ENCODE peak calls at places on chromosomes 11 and 22, in nine cellular contexts. One of them, this sample, is unnamed.

GRCh38 chr11:123180574-123180973 is 14.5 kb downstream of the CLMP start:
- DNase-seq in brain microvascular endothelial cell: no peak
- DNase-seq in activated CD8-positive, alpha-beta memory T cell treated with anti-CD3 and anti-CD28 coated beads, Interleukin-2, amount 50 U/mL, for 4 hours: no peak
- DNase-seq in activated T-cell treated with anti-CD3 and anti-CD28 coated beads for 1 hour: no peak
- DNase-seq in activated CD4-positive, alpha-beta T cell treated with anti-CD3 and anti-CD28 coated beads, Interleukin-2, amount 50 U/mL, for 24 hours: no peak
- DNase-seq in amygdala: no peak
- DNase-seq in M059J: peak
- DNase-seq in left ventricle myocardium inferior: no peak
- DNase-seq in NCI-H510A treated with DMSO at 0.1 percent for 48 hours: no peak
- DNase-seq in this sample: no peak

GRCh38 chr22:30591191-30591587 is 521 bp downstream of the PES1 start:
- DNase-seq in amygdala: no peak
- DNase-seq in activated CD8-positive, alpha-beta memory T cell treated with anti-CD3 and anti-CD28 coated beads, Interleukin-2, amount 50 U/mL, for 4 hours: no peak
- DNase-seq in NCI-H510A treated with DMSO at 0.1 percent for 48 hours: no peak
- DNase-seq in left ventricle myocardium inferior: no peak
- DNase-seq in M059J: peak
- DNase-seq in activated T-cell treated with anti-CD3 and anti-CD28 coated beads for 1 hour: no peak
- DNase-seq in activated CD4-positive, alpha-beta T cell treated with anti-CD3 and anti-CD28 coated beads, Interleukin-2, amount 50 U/mL, for 24 hours: no peak
- DNase-seq in brain microvascular endothelial cell: peak
- DNase-seq in this sample: no peak

GRCh38 chr11:87173185-87174039 is 135.7 kb downstream of the TMEM135 start:
- DNase-seq in activated CD8-positive, alpha-beta memory T cell treated with anti-CD3 and anti-CD28 coated beads, Interleukin-2, amount 50 U/mL, for 4 hours: no peak
- DNase-seq in NCI-H510A treated with DMSO at 0.1 percent for 48 hours: peak
- DNase-seq in M059J: peak
- DNase-seq in left ventricle myocardium inferior: no peak
- DNase-seq in activated T-cell treated with anti-CD3 and anti-CD28 coated beads for 1 hour: no peak
- DNase-seq in amygdala: no peak
- DNase-seq in brain microvascular endothelial cell: peak
- DNase-seq in activated CD4-positive, alpha-beta T cell treated with anti-CD3 and anti-CD28 coated beads, Interleukin-2, amount 50 U/mL, for 24 hours: no peak
- DNase-seq in this sample: peak

GRCh38 chr11:114478768-114479167 is 39.5 kb downstream of the REXO2 start:
- DNase-seq in left ventricle myocardium inferior: no peak
- DNase-seq in M059J: peak
- DNase-seq in brain microvascular endothelial cell: no peak
- DNase-seq in activated CD4-positive, alpha-beta T cell treated with anti-CD3 and anti-CD28 coated beads, Interleukin-2, amount 50 U/mL, for 24 hours: no peak
- DNase-seq in NCI-H510A treated with DMSO at 0.1 percent for 48 hours: no peak
- DNase-seq in activated CD8-positive, alpha-beta memory T cell treated with anti-CD3 and anti-CD28 coated beads, Interleukin-2, amount 50 U/mL, for 4 hours: no peak
- DNase-seq in activated T-cell treated with anti-CD3 and anti-CD28 coated beads for 1 hour: no peak
- DNase-seq in amygdala: no peak
- DNase-seq in this sample: no peak

GRCh38 chr11:44250421-44250820 is 59.5 kb downstream of the ALX4 start:
- DNase-seq in NCI-H510A treated with DMSO at 0.1 percent for 48 hours: no peak
- DNase-seq in activated CD8-positive, alpha-beta memory T cell treated with anti-CD3 and anti-CD28 coated beads, Interleukin-2, amount 50 U/mL, for 4 hours: no peak
- DNase-seq in brain microvascular endothelial cell: no peak
- DNase-seq in left ventricle myocardium inferior: no peak
- DNase-seq in activated T-cell treated with anti-CD3 and anti-CD28 coated beads for 1 hour: no peak
- DNase-seq in M059J: no peak
- DNase-seq in amygdala: no peak
- DNase-seq in activated CD4-positive, alpha-beta T cell treated with anti-CD3 and anti-CD28 coated beads, Interleukin-2, amount 50 U/mL, for 24 hours: no peak
- DNase-seq in this sample: no peak

GRCh38 chr11:75869661-75870455 is 54.8 kb downstream of the UVRAG start:
- DNase-seq in activated T-cell treated with anti-CD3 and anti-CD28 coated beads for 1 hour: no peak
- DNase-seq in M059J: no peak
- DNase-seq in left ventricle myocardium inferior: no peak
- DNase-seq in NCI-H510A treated with DMSO at 0.1 percent for 48 hours: no peak
- DNase-seq in activated CD8-positive, alpha-beta memory T cell treated with anti-CD3 and anti-CD28 coated beads, Interleukin-2, amount 50 U/mL, for 4 hours: no peak
- DNase-seq in brain microvascular endothelial cell: no peak
- DNase-seq in activated CD4-positive, alpha-beta T cell treated with anti-CD3 and anti-CD28 coated beads, Interleukin-2, amount 50 U/mL, for 24 hours: no peak
- DNase-seq in amygdala: no peak
- DNase-seq in this sample: no peak

GRCh38 chr11:67576742-67577475 is 6.7 kb upstream of the GSTP1 start:
- DNase-seq in amygdala: no peak
- DNase-seq in left ventricle myocardium inferior: no peak
- DNase-seq in activated CD4-positive, alpha-beta T cell treated with anti-CD3 and anti-CD28 coated beads, Interleukin-2, amount 50 U/mL, for 24 hours: no peak
- DNase-seq in activated CD8-positive, alpha-beta memory T cell treated with anti-CD3 and anti-CD28 coated beads, Interleukin-2, amount 50 U/mL, for 4 hours: no peak
- DNase-seq in activated T-cell treated with anti-CD3 and anti-CD28 coated beads for 1 hour: no peak
- DNase-seq in brain microvascular endothelial cell: no peak
- DNase-seq in M059J: no peak
- DNase-seq in NCI-H510A treated with DMSO at 0.1 percent for 48 hours: no peak
- DNase-seq in this sample: no peak

GRCh38 chr11:122709042-122709760 is 53.7 kb downstream of the UBASH3B start:
- DNase-seq in amygdala: no peak
- DNase-seq in M059J: peak
- DNase-seq in activated CD8-positive, alpha-beta memory T cell treated with anti-CD3 and anti-CD28 coated beads, Interleukin-2, amount 50 U/mL, for 4 hours: no peak
- DNase-seq in brain microvascular endothelial cell: peak
- DNase-seq in NCI-H510A treated with DMSO at 0.1 percent for 48 hours: no peak
- DNase-seq in activated CD4-positive, alpha-beta T cell treated with anti-CD3 and anti-CD28 coated beads, Interleukin-2, amount 50 U/mL, for 24 hours: no peak
- DNase-seq in left ventricle myocardium inferior: no peak
- DNase-seq in activated T-cell treated with anti-CD3 and anti-CD28 coated beads for 1 hour: no peak
- DNase-seq in this sample: no peak

GRCh38 chr11:112235750-112236390 is 9.6 kb downstream of the PTS start:
- DNase-seq in amygdala: no peak
- DNase-seq in M059J: no peak
- DNase-seq in activated CD4-positive, alpha-beta T cell treated with anti-CD3 and anti-CD28 coated beads, Interleukin-2, amount 50 U/mL, for 24 hours: no peak
- DNase-seq in activated T-cell treated with anti-CD3 and anti-CD28 coated beads for 1 hour: no peak
- DNase-seq in brain microvascular endothelial cell: no peak
- DNase-seq in activated CD8-positive, alpha-beta memory T cell treated with anti-CD3 and anti-CD28 coated beads, Interleukin-2, amount 50 U/mL, for 4 hours: no peak
- DNase-seq in NCI-H510A treated with DMSO at 0.1 percent for 48 hours: no peak
- DNase-seq in left ventricle myocardium inferior: no peak
- DNase-seq in this sample: no peak

GRCh38 chr22:37220543-37220968 is 8.3 kb upstream of the SSTR3 start:
- DNase-seq in brain microvascular endothelial cell: no peak
- DNase-seq in activated T-cell treated with anti-CD3 and anti-CD28 coated beads for 1 hour: no peak
- DNase-seq in activated CD8-positive, alpha-beta memory T cell treated with anti-CD3 and anti-CD28 coated beads, Interleukin-2, amount 50 U/mL, for 4 hours: no peak
- DNase-seq in activated CD4-positive, alpha-beta T cell treated with anti-CD3 and anti-CD28 coated beads, Interleukin-2, amount 50 U/mL, for 24 hours: no peak
- DNase-seq in M059J: no peak
- DNase-seq in left ventricle myocardium inferior: no peak
- DNase-seq in amygdala: no peak
- DNase-seq in NCI-H510A treated with DMSO at 0.1 percent for 48 hours: no peak
- DNase-seq in this sample: no peak

GRCh38 chr22:20581503-20582170 is 74.2 kb downstream of the MED15 start:
- DNase-seq in left ventricle myocardium inferior: peak
- DNase-seq in brain microvascular endothelial cell: no peak
- DNase-seq in activated CD8-positive, alpha-beta memory T cell treated with anti-CD3 and anti-CD28 coated beads, Interleukin-2, amount 50 U/mL, for 4 hours: no peak
- DNase-seq in M059J: no peak
- DNase-seq in activated CD4-positive, alpha-beta T cell treated with anti-CD3 and anti-CD28 coated beads, Interleukin-2, amount 50 U/mL, for 24 hours: no peak
- DNase-seq in NCI-H510A treated with DMSO at 0.1 percent for 48 hours: no peak
- DNase-seq in amygdala: no peak
- DNase-seq in activated T-cell treated with anti-CD3 and anti-CD28 coated beads for 1 hour: no peak
- DNase-seq in this sample: no peak

GRCh38 chr11:69008774-69009440 is 4.1 kb downstream of the MRGPRF start:
- DNase-seq in activated CD8-positive, alpha-beta memory T cell treated with anti-CD3 and anti-CD28 coated beads, Interleukin-2, amount 50 U/mL, for 4 hours: peak
- DNase-seq in left ventricle myocardium inferior: peak
- DNase-seq in activated T-cell treated with anti-CD3 and anti-CD28 coated beads for 1 hour: no peak
- DNase-seq in amygdala: no peak
- DNase-seq in M059J: peak
- DNase-seq in activated CD4-positive, alpha-beta T cell treated with anti-CD3 and anti-CD28 coated beads, Interleukin-2, amount 50 U/mL, for 24 hours: no peak
- DNase-seq in brain microvascular endothelial cell: peak
- DNase-seq in NCI-H510A treated with DMSO at 0.1 percent for 48 hours: no peak
- DNase-seq in this sample: no peak

GRCh38 chr11:113234888-113235287 is 79.5 kb upstream of the TTC12 start:
- DNase-seq in activated CD4-positive, alpha-beta T cell treated with anti-CD3 and anti-CD28 coated beads, Interleukin-2, amount 50 U/mL, for 24 hours: no peak
- DNase-seq in brain microvascular endothelial cell: no peak
- DNase-seq in activated T-cell treated with anti-CD3 and anti-CD28 coated beads for 1 hour: no peak
- DNase-seq in NCI-H510A treated with DMSO at 0.1 percent for 48 hours: no peak
- DNase-seq in amygdala: peak
- DNase-seq in M059J: no peak
- DNase-seq in left ventricle myocardium inferior: no peak
- DNase-seq in activated CD8-positive, alpha-beta memory T cell treated with anti-CD3 and anti-CD28 coated beads, Interleukin-2, amount 50 U/mL, for 4 hours: no peak
- DNase-seq in this sample: no peak

GRCh38 chr11:13073119-13073981 is 64.2 kb downstream of the RASSF10 start:
- DNase-seq in activated CD8-positive, alpha-beta memory T cell treated with anti-CD3 and anti-CD28 coated beads, Interleukin-2, amount 50 U/mL, for 4 hours: no peak
- DNase-seq in amygdala: no peak
- DNase-seq in NCI-H510A treated with DMSO at 0.1 percent for 48 hours: no peak
- DNase-seq in left ventricle myocardium inferior: no peak
- DNase-seq in activated CD4-positive, alpha-beta T cell treated with anti-CD3 and anti-CD28 coated beads, Interleukin-2, amount 50 U/mL, for 24 hours: no peak
- DNase-seq in M059J: peak
- DNase-seq in activated T-cell treated with anti-CD3 and anti-CD28 coated beads for 1 hour: no peak
- DNase-seq in brain microvascular endothelial cell: peak
- DNase-seq in this sample: no peak

GRCh38 chr11:11843233-11843632 is 1.5 kb downstream of the USP47 start:
- DNase-seq in activated CD8-positive, alpha-beta memory T cell treated with anti-CD3 and anti-CD28 coated beads, Interleukin-2, amount 50 U/mL, for 4 hours: no peak
- DNase-seq in M059J: peak
- DNase-seq in left ventricle myocardium inferior: no peak
- DNase-seq in activated T-cell treated with anti-CD3 and anti-CD28 coated beads for 1 hour: no peak
- DNase-seq in NCI-H510A treated with DMSO at 0.1 percent for 48 hours: peak
- DNase-seq in amygdala: no peak
- DNase-seq in brain microvascular endothelial cell: peak
- DNase-seq in activated CD4-positive, alpha-beta T cell treated with anti-CD3 and anti-CD28 coated beads, Interleukin-2, amount 50 U/mL, for 24 hours: peak
- DNase-seq in this sample: no peak

GRCh38 chr22:40193429-40194421 is 16.0 kb downstream of the TNRC6B start:
- DNase-seq in M059J: no peak
- DNase-seq in activated CD4-positive, alpha-beta T cell treated with anti-CD3 and anti-CD28 coated beads, Interleukin-2, amount 50 U/mL, for 24 hours: no peak
- DNase-seq in left ventricle myocardium inferior: no peak
- DNase-seq in amygdala: no peak
- DNase-seq in activated T-cell treated with anti-CD3 and anti-CD28 coated beads for 1 hour: no peak
- DNase-seq in activated CD8-positive, alpha-beta memory T cell treated with anti-CD3 and anti-CD28 coated beads, Interleukin-2, amount 50 U/mL, for 4 hours: no peak
- DNase-seq in brain microvascular endothelial cell: no peak
- DNase-seq in NCI-H510A treated with DMSO at 0.1 percent for 48 hours: no peak
- DNase-seq in this sample: no peak

GRCh38 chr11:96307748-96308133 is 35.3 kb downstream of the MAML2 start:
- DNase-seq in brain microvascular endothelial cell: peak
- DNase-seq in amygdala: no peak
- DNase-seq in activated T-cell treated with anti-CD3 and anti-CD28 coated beads for 1 hour: no peak
- DNase-seq in left ventricle myocardium inferior: no peak
- DNase-seq in activated CD8-positive, alpha-beta memory T cell treated with anti-CD3 and anti-CD28 coated beads, Interleukin-2, amount 50 U/mL, for 4 hours: no peak
- DNase-seq in activated CD4-positive, alpha-beta T cell treated with anti-CD3 and anti-CD28 coated beads, Interleukin-2, amount 50 U/mL, for 24 hours: no peak
- DNase-seq in NCI-H510A treated with DMSO at 0.1 percent for 48 hours: no peak
- DNase-seq in M059J: peak
- DNase-seq in this sample: no peak

GRCh38 chr22:47030881-47031627 is 268.6 kb downstream of the TBC1D22A start:
- DNase-seq in amygdala: no peak
- DNase-seq in activated CD4-positive, alpha-beta T cell treated with anti-CD3 and anti-CD28 coated beads, Interleukin-2, amount 50 U/mL, for 24 hours: no peak
- DNase-seq in activated T-cell treated with anti-CD3 and anti-CD28 coated beads for 1 hour: no peak
- DNase-seq in M059J: no peak
- DNase-seq in brain microvascular endothelial cell: no peak
- DNase-seq in activated CD8-positive, alpha-beta memory T cell treated with anti-CD3 and anti-CD28 coated beads, Interleukin-2, amount 50 U/mL, for 4 hours: no peak
- DNase-seq in left ventricle myocardium inferior: peak
- DNase-seq in NCI-H510A treated with DMSO at 0.1 percent for 48 hours: no peak
- DNase-seq in this sample: no peak

GRCh38 chr11:75334976-75335375 is 16.5 kb downstream of the ARRB1 start:
- DNase-seq in left ventricle myocardium inferior: no peak
- DNase-seq in activated T-cell treated with anti-CD3 and anti-CD28 coated beads for 1 hour: no peak
- DNase-seq in NCI-H510A treated with DMSO at 0.1 percent for 48 hours: no peak
- DNase-seq in M059J: no peak
- DNase-seq in brain microvascular endothelial cell: no peak
- DNase-seq in activated CD4-positive, alpha-beta T cell treated with anti-CD3 and anti-CD28 coated beads, Interleukin-2, amount 50 U/mL, for 24 hours: no peak
- DNase-seq in activated CD8-positive, alpha-beta memory T cell treated with anti-CD3 and anti-CD28 coated beads, Interleukin-2, amount 50 U/mL, for 4 hours: no peak
- DNase-seq in amygdala: no peak
- DNase-seq in this sample: no peak

GRCh38 chr11:86453290-86454030 is 78.8 kb downstream of the CCDC81 start:
- DNase-seq in activated T-cell treated with anti-CD3 and anti-CD28 coated beads for 1 hour: no peak
- DNase-seq in M059J: no peak
- DNase-seq in activated CD4-positive, alpha-beta T cell treated with anti-CD3 and anti-CD28 coated beads, Interleukin-2, amount 50 U/mL, for 24 hours: no peak
- DNase-seq in amygdala: no peak
- DNase-seq in activated CD8-positive, alpha-beta memory T cell treated with anti-CD3 and anti-CD28 coated beads, Interleukin-2, amount 50 U/mL, for 4 hours: no peak
- DNase-seq in brain microvascular endothelial cell: no peak
- DNase-seq in NCI-H510A treated with DMSO at 0.1 percent for 48 hours: no peak
- DNase-seq in left ventricle myocardium inferior: no peak
- DNase-seq in this sample: no peak

GRCh38 chr11:64525711-64526110 is 65.3 kb upstream of the SLC22A12 start:
- DNase-seq in M059J: no peak
- DNase-seq in activated T-cell treated with anti-CD3 and anti-CD28 coated beads for 1 hour: no peak
- DNase-seq in activated CD4-positive, alpha-beta T cell treated with anti-CD3 and anti-CD28 coated beads, Interleukin-2, amount 50 U/mL, for 24 hours: no peak
- DNase-seq in NCI-H510A treated with DMSO at 0.1 percent for 48 hours: no peak
- DNase-seq in left ventricle myocardium inferior: no peak
- DNase-seq in brain microvascular endothelial cell: no peak
- DNase-seq in amygdala: no peak
- DNase-seq in activated CD8-positive, alpha-beta memory T cell treated with anti-CD3 and anti-CD28 coated beads, Interleukin-2, amount 50 U/mL, for 4 hours: no peak
- DNase-seq in this sample: no peak

GRCh38 chr22:29310863-29311339 is 4.5 kb downstream of the GAS2L1 start:
- DNase-seq in activated CD8-positive, alpha-beta memory T cell treated with anti-CD3 and anti-CD28 coated beads, Interleukin-2, amount 50 U/mL, for 4 hours: peak
- DNase-seq in activated T-cell treated with anti-CD3 and anti-CD28 coated beads for 1 hour: peak
- DNase-seq in amygdala: peak
- DNase-seq in brain microvascular endothelial cell: peak
- DNase-seq in left ventricle myocardium inferior: peak
- DNase-seq in activated CD4-positive, alpha-beta T cell treated with anti-CD3 and anti-CD28 coated beads, Interleukin-2, amount 50 U/mL, for 24 hours: peak
- DNase-seq in NCI-H510A treated with DMSO at 0.1 percent for 48 hours: no peak
- DNase-seq in M059J: peak
- DNase-seq in this sample: peak

GRCh38 chr22:23397008-23397617 is 183.0 kb downstream of the IGLL1 start:
- DNase-seq in amygdala: no peak
- DNase-seq in activated T-cell treated with anti-CD3 and anti-CD28 coated beads for 1 hour: no peak
- DNase-seq in NCI-H510A treated with DMSO at 0.1 percent for 48 hours: no peak
- DNase-seq in M059J: no peak
- DNase-seq in brain microvascular endothelial cell: no peak
- DNase-seq in activated CD8-positive, alpha-beta memory T cell treated with anti-CD3 and anti-CD28 coated beads, Interleukin-2, amount 50 U/mL, for 4 hours: no peak
- DNase-seq in left ventricle myocardium inferior: no peak
- DNase-seq in activated CD4-positive, alpha-beta T cell treated with anti-CD3 and anti-CD28 coated beads, Interleukin-2, amount 50 U/mL, for 24 hours: no peak
- DNase-seq in this sample: no peak

GRCh38 chr11:79332017-79332416 is 108.8 kb downstream of the TENM4 start:
- DNase-seq in NCI-H510A treated with DMSO at 0.1 percent for 48 hours: no peak
- DNase-seq in activated CD4-positive, alpha-beta T cell treated with anti-CD3 and anti-CD28 coated beads, Interleukin-2, amount 50 U/mL, for 24 hours: no peak
- DNase-seq in activated T-cell treated with anti-CD3 and anti-CD28 coated beads for 1 hour: no peak
- DNase-seq in amygdala: no peak
- DNase-seq in left ventricle myocardium inferior: peak
- DNase-seq in brain microvascular endothelial cell: no peak
- DNase-seq in activated CD8-positive, alpha-beta memory T cell treated with anti-CD3 and anti-CD28 coated beads, Interleukin-2, amount 50 U/mL, for 4 hours: no peak
- DNase-seq in M059J: no peak
- DNase-seq in this sample: no peak

GRCh38 chr11:42462558-42463310 is 849.1 kb upstream of the API5 start:
- DNase-seq in left ventricle myocardium inferior: no peak
- DNase-seq in activated CD8-positive, alpha-beta memory T cell treated with anti-CD3 and anti-CD28 coated beads, Interleukin-2, amount 50 U/mL, for 4 hours: no peak
- DNase-seq in amygdala: no peak
- DNase-seq in activated CD4-positive, alpha-beta T cell treated with anti-CD3 and anti-CD28 coated beads, Interleukin-2, amount 50 U/mL, for 24 hours: no peak
- DNase-seq in M059J: peak
- DNase-seq in activated T-cell treated with anti-CD3 and anti-CD28 coated beads for 1 hour: no peak
- DNase-seq in brain microvascular endothelial cell: peak
- DNase-seq in NCI-H510A treated with DMSO at 0.1 percent for 48 hours: peak
- DNase-seq in this sample: no peak

GRCh38 chr22:23288301-23289129 is 108.2 kb downstream of the BCR start:
- DNase-seq in M059J: no peak
- DNase-seq in activated T-cell treated with anti-CD3 and anti-CD28 coated beads for 1 hour: no peak
- DNase-seq in activated CD4-positive, alpha-beta T cell treated with anti-CD3 and anti-CD28 coated beads, Interleukin-2, amount 50 U/mL, for 24 hours: no peak
- DNase-seq in amygdala: no peak
- DNase-seq in left ventricle myocardium inferior: no peak
- DNase-seq in brain microvascular endothelial cell: no peak
- DNase-seq in NCI-H510A treated with DMSO at 0.1 percent for 48 hours: no peak
- DNase-seq in activated CD8-positive, alpha-beta memory T cell treated with anti-CD3 and anti-CD28 coated beads, Interleukin-2, amount 50 U/mL, for 4 hours: no peak
- DNase-seq in this sample: no peak

GRCh38 chr11:94629741-94630140 is 62.6 kb downstream of the PIWIL4 start:
- DNase-seq in amygdala: no peak
- DNase-seq in left ventricle myocardium inferior: no peak
- DNase-seq in activated T-cell treated with anti-CD3 and anti-CD28 coated beads for 1 hour: no peak
- DNase-seq in M059J: no peak
- DNase-seq in NCI-H510A treated with DMSO at 0.1 percent for 48 hours: no peak
- DNase-seq in activated CD8-positive, alpha-beta memory T cell treated with anti-CD3 and anti-CD28 coated beads, Interleukin-2, amount 50 U/mL, for 4 hours: no peak
- DNase-seq in activated CD4-positive, alpha-beta T cell treated with anti-CD3 and anti-CD28 coated beads, Interleukin-2, amount 50 U/mL, for 24 hours: no peak
- DNase-seq in brain microvascular endothelial cell: no peak
- DNase-seq in this sample: no peak

GRCh38 chr22:46084943-46085830 is 65.1 kb upstream of the PPARA start:
- DNase-seq in M059J: peak
- DNase-seq in brain microvascular endothelial cell: no peak
- DNase-seq in left ventricle myocardium inferior: peak
- DNase-seq in activated CD8-positive, alpha-beta memory T cell treated with anti-CD3 and anti-CD28 coated beads, Interleukin-2, amount 50 U/mL, for 4 hours: no peak
- DNase-seq in activated T-cell treated with anti-CD3 and anti-CD28 coated beads for 1 hour: no peak
- DNase-seq in activated CD4-positive, alpha-beta T cell treated with anti-CD3 and anti-CD28 coated beads, Interleukin-2, amount 50 U/mL, for 24 hours: no peak
- DNase-seq in amygdala: peak
- DNase-seq in NCI-H510A treated with DMSO at 0.1 percent for 48 hours: no peak
- DNase-seq in this sample: no peak

GRCh38 chr22:42805998-42806481 is 51.0 kb downstream of the ARFGAP3 start:
- DNase-seq in left ventricle myocardium inferior: no peak
- DNase-seq in activated CD8-positive, alpha-beta memory T cell treated with anti-CD3 and anti-CD28 coated beads, Interleukin-2, amount 50 U/mL, for 4 hours: no peak
- DNase-seq in activated T-cell treated with anti-CD3 and anti-CD28 coated beads for 1 hour: no peak
- DNase-seq in M059J: peak
- DNase-seq in amygdala: no peak
- DNase-seq in brain microvascular endothelial cell: no peak
- DNase-seq in NCI-H510A treated with DMSO at 0.1 percent for 48 hours: no peak
- DNase-seq in activated CD4-positive, alpha-beta T cell treated with anti-CD3 and anti-CD28 coated beads, Interleukin-2, amount 50 U/mL, for 24 hours: no peak
- DNase-seq in this sample: peak

GRCh38 chr22:21448627-21449416 is 18.4 kb upstream of the TMEM191C start:
- DNase-seq in activated CD8-positive, alpha-beta memory T cell treated with anti-CD3 and anti-CD28 coated beads, Interleukin-2, amount 50 U/mL, for 4 hours: peak
- DNase-seq in NCI-H510A treated with DMSO at 0.1 percent for 48 hours: no peak
- DNase-seq in brain microvascular endothelial cell: no peak
- DNase-seq in activated CD4-positive, alpha-beta T cell treated with anti-CD3 and anti-CD28 coated beads, Interleukin-2, amount 50 U/mL, for 24 hours: no peak
- DNase-seq in M059J: no peak
- DNase-seq in activated T-cell treated with anti-CD3 and anti-CD28 coated beads for 1 hour: no peak
- DNase-seq in amygdala: no peak
- DNase-seq in left ventricle myocardium inferior: no peak
- DNase-seq in this sample: no peak